ENCODE peak calls at places on chromosomes 7 and 10, in five cellular contexts. N is CD8-positive, alpha-beta T cell; O is stomach; D is testis; W is colonic mucosa. V is an unnamed sample. For H3K4me1, the result is how much of the 10 kb centered on the place peaks cover.

GRCh38 chr10:111923032-111923431 is 260.5 kb downstream of the GPAM start:
- DNase-seq in O (no peak), N (no peak), D (no peak), W (no peak), V (no peak)

GRCh38 chr7:34130558-34131285 is 225.4 kb downstream of the BMPER start:
- DNase-seq in O (no peak), W (no peak), D (no peak), N (no peak), V (no peak)

GRCh38 chr7:157630301-157630853 is 293.6 kb downstream of the DNAJB6 start:
- DNase-seq in D (no peak), N (no peak), O (no peak), W (no peak), V (no peak)

GRCh38 chr7:102111063-102111757 is 175.5 kb upstream of the SH2B2 start:
- DNase-seq in N (no peak), W (no peak), O (no peak), D (no peak), V (no peak)

GRCh38 chr7:149690688-149691446 is 82.5 kb downstream of the ZNF467 start:
- DNase-seq in D (peak), N (no peak), W (peak), O (no peak), V (no peak)

GRCh38 chr7:696426-697258 is 29.9 kb upstream of the DNAAF5 start:
- DNase-seq in D (no peak), N (no peak), W (no peak), O (no peak), V (no peak)

GRCh38 chr10:112904000-112904399 is 46.0 kb upstream of the TCF7L2 start:
- DNase-seq in D (no peak), W (peak), N (no peak), O (no peak), V (no peak)

GRCh38 chr7:100435401-100436304 is 644 bp downstream of the PPP1R35 start:
- DNase-seq in D (no peak), N (peak), W (peak), O (peak), V (peak)

GRCh38 chr10:58531084-58531695 is 18.5 kb downstream of the BICC1 start:
- DNase-seq in O (peak), N (no peak), D (peak), W (peak), V (no peak)

GRCh38 chr7:22147868-22148267 is 202.2 kb upstream of the CDCA7L start:
- DNase-seq in D (no peak), O (no peak), N (no peak), W (no peak), V (no peak)

GRCh38 chr7:55177589-55178261 is 158.9 kb downstream of the EGFR start:
- DNase-seq in N (no peak), O (peak), W (no peak), D (peak), V (peak)

GRCh38 chr10:63707254-63707910 is 186.2 kb downstream of the REEP3 start:
- DNase-seq in D (no peak), N (no peak), W (no peak), O (no peak), V (no peak)

GRCh38 chr7:107711301-107711700 is 32.6 kb upstream of the CBLL1 start:
- DNase-seq in N (no peak), D (no peak), O (no peak), W (no peak), V (no peak)

GRCh38 chr10:105026566-105026965 is 385.5 kb downstream of the SORCS3 start:
- DNase-seq in N (no peak), D (no peak), W (no peak), O (no peak), V (no peak)

GRCh38 chr7:154503962-154504550 is 451.9 kb downstream of the DPP6 start:
- DNase-seq in O (no peak), N (no peak), D (no peak), W (no peak), V (peak)

GRCh38 chr10:99667108-99667751 is 7.9 kb downstream of the ENTPD7 start:
- DNase-seq in N (no peak), W (no peak), O (no peak), D (no peak), V (no peak)

GRCh38 chr7:140506788-140507464 is 27.6 kb upstream of the MKRN1 start:
- DNase-seq in O (no peak), W (no peak), D (peak), N (no peak), V (no peak)

GRCh38 chr7:17773289-17773626 is 167.0 kb downstream of the SNX13 start:
- DNase-seq in W (peak), O (no peak), D (no peak), N (no peak), V (no peak)

GRCh38 chr10:100745882-100746412 is 565 bp downstream of the PAX2 start:
- DNase-seq in N (no peak), O (no peak), W (no peak), D (no peak), V (no peak)

GRCh38 chr10:96846926-96847325 is 14.8 kb downstream of the LCOR start:
- DNase-seq in W (no peak), O (no peak), N (no peak), D (no peak), V (no peak)

DNA sequence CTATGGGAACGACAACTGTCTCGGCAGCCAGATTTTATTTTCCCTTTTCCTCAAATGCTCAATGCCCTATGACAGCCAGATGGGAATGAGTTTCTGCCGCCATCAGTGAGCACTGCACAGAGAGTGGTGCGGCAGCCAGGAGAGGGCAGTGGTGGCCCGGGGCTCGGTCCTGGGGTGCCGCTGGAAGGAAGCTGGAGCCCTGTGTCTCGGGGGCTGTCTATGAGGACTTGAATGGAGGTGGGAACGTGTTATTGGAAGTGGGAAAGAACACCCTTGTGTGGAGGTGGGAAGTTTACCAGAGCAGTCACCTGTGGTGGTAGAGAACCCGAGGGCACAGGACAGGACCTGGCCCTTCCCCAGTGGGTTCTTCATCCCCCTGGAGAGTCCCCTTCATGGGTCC is 35.8 kb downstream of the JAKMIP3 start:
- DNase-seq in O (peak), N (no peak), D (peak), W (no peak), V (no peak)
- TF ChIP-seq CTCF in O (no peak), N (no peak), D (no peak), W (no peak), V (no peak)

GRCh38 chr7:28811990-28812389 is 146.1 kb downstream of the TRIL start:
- DNase-seq in D (no peak), O (no peak), N (no peak), W (no peak), V (no peak)
- H3K4me1 ChIP-seq in D (under half), O (under half), N (under half), W (under half), V (under half)

GRCh38 chr10:35632027-35632426 is 10.1 kb downstream of the FZD8 start:
- DNase-seq in N (no peak), W (no peak), D (no peak), O (no peak), V (no peak)
- TF ChIP-seq CTCF in N (no peak), W (no peak), D (no peak), O (no peak), V (no peak)

DNA sequence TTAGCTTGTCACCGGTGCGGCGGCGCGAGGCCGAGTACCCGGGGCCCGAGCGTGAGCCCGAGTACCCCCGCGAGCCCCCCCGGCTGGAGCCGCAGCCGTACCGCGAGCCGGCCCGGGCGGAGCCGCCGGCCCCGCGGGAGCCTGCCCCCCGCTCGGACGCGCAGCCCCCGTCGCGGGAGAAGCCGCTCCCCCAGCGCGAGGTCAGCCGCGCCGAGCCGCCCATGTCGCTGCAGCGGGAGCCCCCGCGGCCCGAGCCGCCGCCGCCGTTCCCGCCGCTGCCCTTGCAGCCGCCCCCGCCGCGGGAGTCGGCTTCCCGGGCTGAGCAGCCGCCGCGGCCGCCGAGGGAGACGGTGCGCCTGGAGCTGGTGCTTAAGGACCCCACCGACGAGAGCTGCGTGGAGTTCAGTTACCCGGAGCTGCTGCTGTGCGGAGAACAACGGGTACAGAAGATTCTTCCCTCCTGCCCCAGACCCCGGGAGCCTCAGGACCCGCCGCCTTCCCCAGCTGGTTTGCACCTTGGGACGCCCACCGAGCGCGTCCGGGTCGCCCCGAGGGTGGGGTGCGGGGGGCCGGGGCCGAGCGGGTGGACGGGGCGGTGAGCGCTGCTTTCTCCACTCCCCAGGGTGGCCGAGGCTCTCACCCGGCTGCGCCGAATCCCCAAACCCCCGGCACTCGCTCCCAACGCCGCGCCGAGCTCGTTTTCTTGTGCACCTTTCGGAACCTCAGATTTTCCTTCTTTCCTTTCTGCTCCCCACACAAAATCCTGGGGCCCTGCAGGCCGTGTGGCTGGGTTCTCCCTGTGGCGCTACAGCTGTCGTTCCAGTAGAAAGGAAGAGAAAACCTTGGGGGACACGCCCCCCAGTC is 708 bp downstream of the UBN2 start:
- DNase-seq in N (peak), O (peak), W (peak), D (peak), V (peak)
- H3K4me1 ChIP-seq in N (under half), O (under half), W (under half), D (under half), V (under half)

DNA sequence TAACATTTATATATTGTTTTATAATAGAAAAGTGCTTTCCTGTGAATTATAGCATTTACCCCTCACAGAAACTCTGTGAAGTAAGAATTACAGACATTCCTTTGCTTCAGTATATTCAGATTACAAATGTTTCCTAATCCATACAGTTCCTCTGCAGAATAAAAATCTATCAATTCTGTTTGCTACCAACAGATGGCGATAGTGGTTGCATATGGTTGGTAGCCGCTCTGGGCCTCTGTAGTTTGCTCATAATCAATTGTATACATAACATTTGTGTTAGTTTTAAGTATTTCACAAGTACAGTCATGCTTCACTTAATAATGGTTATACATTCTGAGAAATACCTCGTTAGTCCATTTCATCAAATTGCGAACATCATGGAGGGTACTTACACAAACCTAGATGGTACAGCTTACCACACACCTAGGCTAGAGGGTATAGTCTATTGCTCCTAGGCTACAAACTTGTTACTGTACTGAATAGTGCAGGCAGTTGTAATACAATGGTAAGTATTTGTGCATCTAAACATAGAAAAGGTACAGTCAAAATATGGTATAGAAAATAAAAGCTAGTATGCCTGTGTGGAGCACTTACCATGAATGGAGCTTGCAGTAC is 94.4 kb upstream of the STEAP4 start:
- DNase-seq in D (no peak), N (no peak), O (no peak), W (no peak), V (no peak)
- TF ChIP-seq CTCF in D (no peak), N (peak), O (no peak), W (peak), V (peak)

DNA sequence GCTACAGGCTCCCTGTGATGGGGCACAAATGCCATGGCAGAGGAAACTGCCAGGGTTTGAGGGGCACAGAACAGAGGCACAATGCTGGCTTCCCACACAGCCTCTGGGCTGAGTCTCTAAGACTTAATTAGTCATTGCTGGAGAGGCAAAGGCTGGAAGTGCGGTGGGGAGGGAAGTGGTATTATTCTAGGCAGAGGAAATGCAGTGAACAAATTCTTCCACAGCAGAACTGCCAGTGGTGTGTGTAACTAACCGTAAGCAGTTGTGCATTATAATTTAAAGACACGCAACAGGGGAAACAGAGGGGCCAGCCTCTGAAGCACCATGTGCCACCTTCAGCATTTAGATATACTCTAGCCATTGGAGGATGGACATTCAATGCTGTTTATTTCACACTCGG is 12.8 kb downstream of the ICA1 start:
- DNase-seq in W (no peak), N (no peak), O (no peak), D (no peak), V (no peak)
- H3K4me1 ChIP-seq in W (under half), N (under half), O (under half), D (under half), V (under half)

DNA sequence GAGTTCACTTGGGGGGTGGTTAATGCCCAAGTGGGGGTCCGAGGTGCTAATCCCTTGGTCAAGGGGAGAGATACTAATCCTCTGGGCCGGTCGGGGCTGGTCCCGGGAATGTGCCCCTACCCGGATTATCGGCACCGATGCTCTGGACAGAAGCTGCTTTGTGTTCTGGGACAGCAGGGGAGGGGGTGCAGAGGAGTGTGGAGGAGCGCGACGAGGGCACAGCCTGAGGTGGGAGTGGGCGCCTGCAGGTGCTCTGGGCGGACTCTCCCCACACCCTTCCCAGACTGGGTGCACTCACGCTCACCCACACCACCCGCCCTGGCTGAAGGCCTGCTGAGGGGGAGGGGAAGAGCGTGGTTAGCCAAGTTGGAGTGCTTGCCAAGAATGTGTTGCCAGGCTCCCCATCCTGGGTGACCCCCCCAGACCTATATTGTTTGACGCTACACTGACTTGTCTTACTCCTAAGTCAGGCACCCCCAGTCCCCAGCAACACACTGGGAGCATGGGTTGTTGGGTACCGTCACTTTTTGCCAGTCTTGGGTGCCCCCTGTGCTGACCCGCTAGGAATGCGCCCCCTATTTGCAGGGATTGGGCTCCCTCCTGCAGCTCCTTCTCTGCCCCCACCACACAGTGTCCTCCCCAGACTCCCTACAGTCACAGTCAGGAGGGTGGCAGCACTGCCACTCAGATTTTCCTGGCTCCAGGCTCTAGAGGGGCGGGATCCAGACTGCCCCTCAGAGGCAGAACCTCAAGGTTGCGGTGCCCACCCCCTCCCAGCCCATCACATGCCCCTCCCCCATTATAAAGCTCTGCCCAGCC is 1.2 kb downstream of the SLC4A2 start:
- DNase-seq in W (peak), D (peak), N (no peak), O (peak), V (peak)
- TF ChIP-seq CTCF in W (no peak), D (no peak), N (no peak), O (no peak), V (no peak)

GRCh38 chr7:131459256-131459655 is 97.2 kb downstream of the PODXL start:
- DNase-seq in D (no peak), W (no peak), O (no peak), N (no peak), V (no peak)
- H3K4me1 ChIP-seq in D (under half), W (under half), O (under half), N (under half), V (under half)

GRCh38 chr10:102231357-102232318 is 5.5 kb downstream of the ELOVL3 start:
- DNase-seq in D (peak), N (peak), W (peak), O (peak), V (peak)

GRCh38 chr10:102229810-102230263 is 3.7 kb downstream of the ELOVL3 start:
- DNase-seq in N (peak), O (peak), W (peak), D (peak), V (peak)

GRCh38 chr10:102230264-102230860 is 4.3 kb downstream of the ELOVL3 start:
- DNase-seq in W (peak), N (no peak), O (peak), D (peak), V (peak)

GRCh38 chr10:102233997-102234396 is 7.3 kb downstream of the PITX3 start:
- DNase-seq in W (no peak), O (no peak), N (no peak), D (no peak), V (no peak)

DNA sequence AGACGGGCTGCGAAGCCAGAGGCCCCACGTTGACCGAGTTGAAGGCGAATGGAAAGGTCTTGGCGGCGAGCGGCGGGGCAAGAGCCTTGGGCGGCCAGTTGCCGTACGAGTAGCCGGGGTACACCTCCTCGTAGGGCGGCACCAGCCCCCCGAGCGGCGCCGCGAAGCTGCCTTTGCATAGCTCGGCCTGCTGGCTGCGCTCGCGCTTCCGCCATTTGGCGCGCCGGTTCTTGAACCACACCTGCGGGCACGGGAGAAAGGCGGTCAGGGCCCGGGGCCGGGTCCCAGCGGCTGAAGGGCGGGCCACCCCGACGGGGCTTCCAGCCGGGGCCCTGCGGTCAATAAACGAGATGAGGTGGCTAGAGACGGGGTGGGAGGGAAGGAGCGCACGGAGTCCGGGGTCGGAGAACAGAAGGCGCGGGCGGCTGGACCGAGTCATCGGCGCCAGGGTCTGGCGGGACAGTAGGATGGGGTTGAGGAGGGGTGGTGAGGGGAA is 4.8 kb downstream of the ELOVL3 start:
- DNase-seq in N (peak), D (peak), W (peak), O (peak), V (peak)
- TF ChIP-seq CTCF in N (no peak), D (peak), W (peak), O (no peak), V (no peak)

GRCh38 chr10:60134548-60134947 is 228.2 kb upstream of the CCDC6 start:
- DNase-seq in O (no peak), N (no peak), W (no peak), D (no peak), V (no peak)
- H3K4me1 ChIP-seq in O (under half), N (under half), W (under half), D (under half), V (under half)